ENCODE peak calls at places on chromosomes 7 and 10, in eight cellular contexts. W is transverse colon, M is A549, X is stomach, R is suprapubic skin, I is HepG2, L is upper lobe of left lung, U is ovary. K is an unnamed sample. For H3K4me1, the result is how much of the 10 kb centered on the place peaks cover.

GRCh38 chr10:72263613-72264241 is 10.0 kb upstream of the DDIT4 start:
- DNase-seq in W (peak), M (no peak), X (peak), R (no peak), I (peak), L (no peak), U (no peak), K (no peak)

GRCh38 chr7:70752794-70753241 is 379.1 kb upstream of the GALNT17 start:
- DNase-seq in W (no peak), M (no peak), X (no peak), R (no peak), I (peak), L (no peak), U (no peak), K (no peak)

GRCh38 chr7:147146169-147146568 is 1029.6 kb downstream of the CNTNAP2 start:
- DNase-seq in W (no peak), M (no peak), X (no peak), R (no peak), I (no peak), L (no peak), U (no peak), K (no peak)

GRCh38 chr10:20391629-20392028 is 505.5 kb downstream of the NEBL start:
- DNase-seq in W (no peak), M (no peak), X (no peak), R (no peak), I (no peak), L (no peak), U (no peak), K (no peak)

GRCh38 chr7:66747385-66748126 is 7.0 kb downstream of the RABGEF1 start:
- DNase-seq in W (no peak), M (no peak), X (no peak), R (no peak), I (no peak), L (no peak), U (no peak), K (no peak)

GRCh38 chr7:151800861-151801260 is 76.1 kb downstream of the PRKAG2 start:
- DNase-seq in W (no peak), M (no peak), X (no peak), R (no peak), I (no peak), L (no peak), U (no peak), K (no peak)

GRCh38 chr7:29563590-29564454 is at the start of gene PRR15:
- DNase-seq in W (peak), M (peak), X (peak), R (no peak), I (peak), L (peak), U (peak), K (peak)

GRCh38 chr7:158375034-158375433 is 212.6 kb downstream of the PTPRN2 start:
- DNase-seq in W (no peak), M (no peak), X (no peak), R (peak), I (no peak), L (no peak), U (no peak), K (peak)

GRCh38 chr7:36208406-36208805 is 55.4 kb downstream of the EEPD1 start:
- DNase-seq in W (no peak), M (no peak), X (no peak), R (no peak), I (no peak), L (no peak), U (no peak), K (peak)

GRCh38 chr10:131805696-131806095 is 95.1 kb upstream of the PPP2R2D start:
- DNase-seq in W (no peak), M (no peak), X (no peak), R (no peak), I (no peak), L (no peak), U (no peak), K (peak)
- TF ChIP-seq EP300 in W (no peak), M (no peak), X (no peak), R (no peak), I (no peak), L (no peak), U (no peak), K (no peak)

DNA sequence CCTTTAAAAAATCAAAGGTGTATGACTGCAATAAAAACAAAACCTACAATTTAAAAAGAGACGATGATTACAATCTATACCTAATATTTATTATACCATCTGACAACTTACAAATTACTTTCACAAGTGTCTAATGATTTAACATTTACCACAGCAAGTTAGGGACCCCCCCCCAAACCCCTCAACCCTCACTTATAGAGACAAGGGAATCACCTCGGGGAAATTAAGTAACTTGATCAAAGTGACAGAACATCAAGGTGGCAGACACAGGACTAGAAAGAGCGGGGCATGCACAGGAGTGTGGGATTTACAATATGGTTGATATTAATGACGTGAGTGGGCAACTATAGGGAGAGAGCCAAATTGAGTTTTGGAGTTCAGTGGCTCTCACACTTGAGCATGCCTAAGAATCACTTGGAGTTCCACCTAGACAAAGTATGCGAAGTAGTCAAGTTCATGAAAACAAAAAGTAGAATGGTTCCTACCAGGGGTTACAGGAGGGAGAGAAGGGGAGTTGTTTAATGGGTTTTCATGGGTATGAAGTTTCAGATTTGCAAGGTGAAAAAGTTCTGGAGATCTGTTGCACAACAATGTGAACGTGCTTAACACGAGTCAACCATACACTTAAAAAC is 43.4 kb downstream of the SGMS1 start:
- DNase-seq in W (no peak), M (no peak), X (no peak), R (no peak), I (no peak), L (no peak), U (no peak), K (no peak)
- H3K4me1 ChIP-seq in W (under half), M (under half), X (under half), R (under half), I (under half), L (under half), U (under half), K (under half)

GRCh38 chr10:5944389-5945202 is 32.7 kb downstream of the IL15RA start:
- DNase-seq in W (peak), M (peak), X (peak), R (peak), I (no peak), L (no peak), U (peak), K (peak)
- TF ChIP-seq POLR2A in W (no peak), M (no peak), X (no peak), R (no peak), I (no peak), L (no peak), U (no peak), K (no peak)

GRCh38 chr10:29135318-29135717 is 153.6 kb upstream of the LYZL1 start:
- DNase-seq in W (no peak), M (no peak), X (no peak), R (no peak), I (no peak), L (no peak), U (no peak), K (no peak)
- TF ChIP-seq EP300 in W (no peak), M (no peak), X (no peak), R (no peak), I (no peak), L (no peak), U (no peak), K (no peak)

GRCh38 chr10:130025326-130025725 is 61.3 kb upstream of the EBF3 start:
- DNase-seq in W (no peak), M (no peak), X (no peak), R (no peak), I (no peak), L (no peak), U (no peak), K (no peak)
- H3K4me1 ChIP-seq in W (under half), M (under half), X (under half), R (under half), I (under half), L (under half), U (under half), K (under half)

GRCh38 chr7:39608278-39608677 is 15.1 kb upstream of the RALA start:
- DNase-seq in W (no peak), M (no peak), X (no peak), R (no peak), I (no peak), L (no peak), U (no peak), K (no peak)

GRCh38 chr7:39606941-39607340 is 16.4 kb upstream of the RALA start:
- DNase-seq in W (no peak), M (no peak), X (no peak), R (no peak), I (no peak), L (no peak), U (no peak), K (no peak)

GRCh38 chr7:39609462-39610149 is 13.8 kb upstream of the RALA start:
- DNase-seq in W (no peak), M (no peak), X (no peak), R (no peak), I (no peak), L (peak), U (no peak), K (no peak)

GRCh38 chr7:39607865-39608264 is 15.5 kb upstream of the RALA start:
- DNase-seq in W (no peak), M (no peak), X (no peak), R (no peak), I (no peak), L (no peak), U (no peak), K (no peak)

DNA sequence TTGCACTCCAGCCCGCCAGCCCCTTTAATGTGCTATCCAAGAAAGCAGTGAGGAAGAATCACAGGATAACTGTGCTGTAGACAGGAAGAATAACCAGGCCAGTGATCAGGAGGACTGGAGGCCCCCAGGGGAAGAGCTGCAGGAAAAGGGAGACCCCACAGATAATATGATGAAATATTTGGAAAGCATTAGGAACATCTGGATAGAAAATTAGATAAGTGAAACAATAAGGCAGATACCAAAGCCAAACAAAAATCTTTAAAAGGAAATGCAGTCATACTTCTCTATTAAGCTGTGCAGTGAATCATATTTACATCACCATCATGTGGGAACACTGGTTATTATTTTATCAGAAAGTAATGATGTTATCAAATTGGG is 14.3 kb upstream of the RALA start:
- DNase-seq in W (no peak), M (no peak), X (no peak), R (no peak), I (no peak), L (no peak), U (no peak), K (no peak)
- TF ChIP-seq POLR2A in W (no peak), M (no peak), X (no peak), R (no peak), I (no peak), L (no peak), U (no peak), K (no peak)

K was measured in sigmoid colon.